ENCODE peak calls at places on chromosomes 6 and 20, in ten cellular contexts. M, J, F, S, P, C, Z, X, W and H are unnamed samples.

GRCh38 chr20:18657575-18657974 is 69.7 kb downstream of the DTD1 start:
- DNase-seq in M (no peak), J (no peak), F (no peak), S (no peak), P (peak; percentile 21), C (no peak), Z (no peak), X (no peak), W (no peak), H (no peak)

GRCh38 chr6:82331031-82331773 is 32.4 kb upstream of the TPBG start:
- DNase-seq in M (no peak), J (no peak), F (no peak), S (peak; percentile 22), P (peak; percentile 13), C (peak; percentile 7), Z (no peak), X (no peak), W (no peak), H (no peak)

GRCh38 chr6:34673079-34673478 is 23.5 kb downstream of the ILRUN start:
- DNase-seq in M (no peak), J (no peak), F (no peak), S (no peak), P (no peak), C (no peak), Z (no peak), X (no peak), W (no peak), H (no peak)

GRCh38 chr6:31162463-31163165 is 4.2 kb downstream of the TCF19 start:
- DNase-seq in M (no peak), J (no peak), F (no peak), S (no peak), P (no peak), C (no peak), Z (no peak), X (no peak), W (no peak), H (no peak)

GRCh38 chr6:16163535-16164300 is 34.8 kb downstream of the MYLIP start:
- DNase-seq in M (no peak), J (no peak), F (no peak), S (no peak), P (no peak), C (no peak), Z (no peak), X (no peak), W (no peak), H (no peak)

GRCh38 chr20:21520702-21521595 is 7.1 kb upstream of the NKX2-2 start:
- DNase-seq in M (no peak), J (no peak), F (peak; percentile 62), S (no peak), P (no peak), C (no peak), Z (no peak), X (no peak), W (no peak), H (no peak)

GRCh38 chr6:79239538-79240168 is 5.2 kb upstream of the HMGN3 start:
- DNase-seq in M (no peak), J (no peak), F (no peak), S (no peak), P (no peak), C (no peak), Z (no peak), X (no peak), W (no peak), H (no peak)

GRCh38 chr20:64083380-64084208 is 604 bp downstream of the LKAAEAR1 start:
- DNase-seq in M (no peak), J (peak; percentile 86), F (peak; percentile 63), S (no peak), P (peak; percentile 98), C (peak; percentile 89), Z (peak; percentile 75), X (peak; percentile 77), W (peak; percentile 67), H (peak; percentile 62)

GRCh38 chr6:149027484-149027883 is 280.7 kb downstream of the UST start:
- DNase-seq in M (no peak), J (no peak), F (no peak), S (no peak), P (no peak), C (no peak), Z (no peak), X (no peak), W (no peak), H (no peak)

GRCh38 chr6:151060096-151060741 is 179.5 kb upstream of the AKAP12 start:
- DNase-seq in M (no peak), J (no peak), F (no peak), S (peak; percentile 29), P (peak; percentile 89), C (no peak), Z (no peak), X (no peak), W (peak; percentile 91), H (no peak)

GRCh38 chr6:151136141-151136755 is 103.5 kb upstream of the AKAP12 start:
- DNase-seq in M (no peak), J (no peak), F (no peak), S (no peak), P (peak; percentile 58), C (no peak), Z (no peak), X (no peak), W (peak; percentile 77), H (no peak)

GRCh38 chr6:25056130-25056529 is 120.4 kb upstream of the RIPOR2 start:
- DNase-seq in M (no peak), J (no peak), F (no peak), S (no peak), P (no peak), C (peak; percentile 74), Z (no peak), X (no peak), W (no peak), H (no peak)

GRCh38 chr6:105606871-105607421 is 204.1 kb upstream of the PREP start:
- DNase-seq in M (no peak), J (no peak), F (no peak), S (no peak), P (no peak), C (no peak), Z (no peak), X (no peak), W (no peak), H (no peak)

GRCh38 chr6:97850458-97851218 is 567.6 kb upstream of the MMS22L start:
- DNase-seq in M (no peak), J (no peak), F (no peak), S (no peak), P (no peak), C (no peak), Z (no peak), X (no peak), W (no peak), H (no peak)

GRCh38 chr6:111552241-111552744 is 53.4 kb downstream of the TRAF3IP2 start:
- DNase-seq in M (peak; percentile 91), J (no peak), F (peak; percentile 77), S (peak; percentile 97), P (peak; percentile 87), C (no peak), Z (peak; percentile 52), X (peak; percentile 61), W (no peak), H (no peak)

GRCh38 chr6:150934380-150934779 is 68.9 kb downstream of the MTHFD1L start:
- DNase-seq in M (no peak), J (no peak), F (no peak), S (no peak), P (peak; percentile 90), C (no peak), Z (no peak), X (no peak), W (peak; percentile 7), H (no peak)

GRCh38 chr20:51079488-51079887 is 56.6 kb upstream of the KCNG1 start:
- DNase-seq in M (no peak), J (no peak), F (no peak), S (no peak), P (no peak), C (no peak), Z (no peak), X (no peak), W (no peak), H (no peak)
- TF ChIP-seq CTCF in M (no peak), J (no peak), F (no peak), S (no peak), P (no peak), C (no peak), Z (no peak), X (no peak), W (no peak), H (no peak)

DNA sequence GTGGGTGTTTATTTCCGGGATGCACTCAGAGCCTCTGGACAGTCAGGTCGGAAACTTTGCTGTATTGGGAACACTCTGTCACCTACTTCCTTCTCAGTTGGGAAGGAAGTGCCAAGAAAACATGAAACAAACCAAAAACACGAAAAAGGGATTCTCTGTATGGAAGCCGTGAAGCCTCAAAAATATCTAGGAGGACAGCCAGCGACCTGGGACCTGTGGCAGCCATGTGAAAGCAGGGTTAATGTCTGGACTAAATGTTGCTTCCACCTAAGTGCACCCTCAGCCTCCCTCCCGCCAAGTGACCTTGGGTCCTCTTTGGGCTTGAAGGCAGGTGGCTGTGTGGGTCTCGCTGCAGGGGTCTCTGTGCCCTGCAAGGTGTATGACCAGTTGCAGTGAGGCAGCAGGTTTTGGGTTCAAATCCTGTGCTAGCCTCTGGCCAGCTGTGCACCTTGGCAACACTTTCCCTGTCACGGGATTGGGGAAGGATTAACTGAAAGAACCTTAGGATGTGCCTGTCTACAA is 846 bp downstream of the MAVS start:
- DNase-seq in M (no peak), J (no peak), F (no peak), S (no peak), P (no peak), C (no peak), Z (no peak), X (no peak), W (no peak), H (no peak)
- TF ChIP-seq CTCF in M (no peak), J (no peak), F (no peak), S (no peak), P (no peak), C (no peak), Z (no peak), X (no peak), W (no peak), H (no peak)

GRCh38 chr20:2163312-2163711 is 61.7 kb downstream of the STK35 start:
- DNase-seq in M (no peak), J (no peak), F (no peak), S (no peak), P (no peak), C (no peak), Z (no peak), X (no peak), W (no peak), H (no peak)
- TF ChIP-seq CTCF in M (no peak), J (no peak), F (no peak), S (no peak), P (no peak), C (no peak), Z (no peak), X (no peak), W (no peak), H (no peak)

DNA sequence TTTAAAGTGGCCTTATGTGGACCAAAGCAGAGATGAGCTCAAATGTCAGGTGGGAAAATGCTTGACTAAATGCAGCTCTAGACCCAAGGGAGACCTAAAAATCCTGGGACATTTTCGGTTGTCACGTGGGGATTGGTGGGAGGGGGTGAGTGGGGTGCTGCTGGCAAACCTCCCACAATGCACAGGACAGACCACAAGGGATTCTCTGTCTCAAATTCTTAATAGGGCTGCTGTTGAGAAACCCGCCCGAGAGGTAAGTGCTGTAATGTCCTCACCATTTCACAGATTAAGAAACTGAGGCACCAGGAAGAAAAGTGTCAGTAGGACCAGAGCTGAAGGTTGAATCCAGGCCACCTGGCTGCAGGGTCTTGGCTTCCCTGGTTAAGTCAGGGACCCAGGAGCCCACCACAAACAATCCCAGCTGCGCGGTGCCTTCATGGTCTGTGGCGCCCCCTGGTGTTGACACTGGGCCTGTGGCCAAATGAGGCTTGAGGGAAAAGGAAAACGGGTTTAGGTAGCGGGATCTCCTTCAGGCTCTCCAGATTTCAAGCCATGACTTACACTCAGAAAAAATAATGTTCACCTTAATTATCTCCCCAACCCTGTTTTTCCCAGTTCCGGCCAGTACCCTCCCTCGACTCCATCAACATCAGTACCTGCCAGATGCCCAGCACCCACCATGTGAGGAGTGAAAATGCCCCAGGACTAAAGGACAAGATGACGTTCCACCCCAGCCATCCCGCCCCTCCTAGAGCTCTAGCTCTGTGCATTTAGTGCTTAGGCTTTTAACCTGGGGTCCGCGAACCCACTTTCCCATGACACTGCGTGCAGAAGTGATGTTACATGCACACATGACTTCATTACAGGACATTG is 7.2 kb downstream of the HLA-G start:
- DNase-seq in M (no peak), J (peak; percentile 64), F (peak; percentile 36), S (no peak), P (no peak), C (peak; percentile 32), Z (peak; percentile 29), X (no peak), W (no peak), H (no peak)
- TF ChIP-seq CTCF in M (peak; percentile 79), J (peak; percentile 84), F (peak; percentile 90), S (peak; percentile 83), P (peak; percentile 80), C (peak; percentile 65), Z (peak; percentile 89), X (peak; percentile 94), W (peak; percentile 89), H (peak; percentile 62)